ENCODE peak calls at places on chromosomes 1 and 21, in six cellular contexts. U, F, A, H, S and N are unnamed samples.
A peak's percentile ranks its signal among the peaks of the same experiment; 100 is the strongest.

GRCh38 chr1:187157552-187157951 is 328.8 kb downstream of the PLA2G4A start:
- DNase-seq in A (no peak), U (no peak), H (no peak), F (no peak), S (no peak), N (no peak)

GRCh38 chr1:27527223-27527856 is 37.4 kb upstream of the WASF2 start:
- DNase-seq in F (peak; percentile 59), U (peak; percentile 84), S (no peak), H (no peak), A (peak; percentile 97), N (peak; percentile 56)

GRCh38 chr1:22892789-22893188 is 79.9 kb downstream of the LACTBL1 start:
- DNase-seq in F (no peak), A (no peak), S (no peak), U (no peak), H (no peak), N (no peak)

GRCh38 chr1:1594602-1594981 is 5.3 kb downstream of the FNDC10 start:
- DNase-seq in F (peak; percentile 42), A (no peak), S (no peak), U (no peak), H (no peak), N (no peak)

GRCh38 chr1:30753660-30754123 is 3.9 kb downstream of the LAPTM5 start:
- DNase-seq in H (no peak), U (no peak), S (no peak), F (no peak), A (peak; percentile 87), N (no peak)

GRCh38 chr1:197787056-197787455 is 11.8 kb upstream of the DENND1B start:
- DNase-seq in H (no peak), A (no peak), U (no peak), F (no peak), S (peak; percentile 55), N (no peak)

GRCh38 chr21:28160378-28160777 is 832.3 kb downstream of the LTN1 start:
- DNase-seq in S (no peak), F (no peak), U (no peak), H (no peak), A (no peak), N (no peak)

GRCh38 chr1:81848880-81849500 is 48.3 kb downstream of the ADGRL2 start:
- DNase-seq in S (no peak), U (no peak), F (peak; percentile 56), H (no peak), A (no peak), N (no peak)

GRCh38 chr1:186225089-186225488 is 150.0 kb downstream of the TPR start:
- DNase-seq in U (no peak), S (no peak), H (no peak), A (no peak), F (no peak), N (no peak)

GRCh38 chr1:239222999-239223398 is 163.4 kb upstream of the CHRM3 start:
- DNase-seq in S (no peak), H (no peak), U (no peak), F (no peak), A (no peak), N (no peak)

GRCh38 chr1:47618830-47619229 is 181.0 kb downstream of the FOXD2 start:
- DNase-seq in U (no peak), H (no peak), A (no peak), S (no peak), F (peak; percentile 50), N (no peak)

GRCh38 chr21:46161180-46161799 is 5.9 kb upstream of the FTCD start:
- DNase-seq in H (no peak), F (no peak), S (no peak), U (no peak), A (no peak), N (no peak)

GRCh38 chr1:211610779-211611556 is 32.0 kb upstream of the SLC30A1 start:
- DNase-seq in A (no peak), H (no peak), U (no peak), F (no peak), S (no peak), N (no peak)

GRCh38 chr1:168408531-168409242 is 128.0 kb downstream of the TBX19 start:
- DNase-seq in F (peak; percentile 67), H (no peak), U (no peak), A (no peak), S (no peak), N (no peak)

GRCh38 chr1:98661544-98662353 is at the start of gene SNX7:
- DNase-seq in A (no peak), F (peak; percentile 74), U (peak; percentile 86), H (peak; percentile 32), S (peak; percentile 71), N (no peak)

GRCh38 chr1:17314491-17314971 is 6.5 kb downstream of the PADI4 start:
- DNase-seq in A (no peak), S (no peak), U (no peak), F (no peak), H (no peak), N (no peak)

GRCh38 chr1:181101581-181102226 is 13.2 kb downstream of the IER5 start:
- DNase-seq in H (no peak), U (peak; percentile 63), A (no peak), S (no peak), F (no peak), N (no peak)

GRCh38 chr1:154835531-154836285 is 34.4 kb downstream of the KCNN3 start:
- DNase-seq in S (no peak), H (no peak), F (no peak), U (no peak), A (no peak), N (no peak)